ENCODE peak calls at places on chromosomes 12 and 14, in seven cellular contexts. X is IMR-90, I is A549, S is SK-N-SH, A is GM12878, T is H1, U is K562. H is an unnamed sample.

GRCh38 chr14:33754264-33754663 is 196.6 kb downstream of the EGLN3 start:
- DNase-seq in X (no peak), T (no peak), I (no peak), U (no peak), A (no peak), S (no peak), H (no peak)

GRCh38 chr12:87274594-87275245 is 754.5 kb downstream of the C12orf50 start:
- DNase-seq in U (peak), T (no peak), A (no peak), I (peak), X (peak), S (peak), H (no peak)

GRCh38 chr14:47240755-47241437 is 434.5 kb downstream of the MDGA2 start:
- DNase-seq in I (no peak), U (no peak), X (no peak), A (no peak), S (no peak), T (no peak), H (no peak)

GRCh38 chr14:84006643-84007137 is 1523.3 kb upstream of the FLRT2 start:
- DNase-seq in T (no peak), U (no peak), S (no peak), A (no peak), X (no peak), I (no peak), H (no peak)

GRCh38 chr12:124441443-124442190 is 125.8 kb downstream of the NCOR2 start:
- DNase-seq in X (peak), I (no peak), T (no peak), S (no peak), U (peak), A (no peak), H (no peak)

GRCh38 chr14:57865450-57866198 is at the start of gene SLC35F4:
- DNase-seq in X (no peak), S (peak), U (peak), A (no peak), T (peak), I (no peak), H (no peak)

GRCh38 chr12:13900718-13901117 is 80.7 kb downstream of the GRIN2B start:
- DNase-seq in U (no peak), A (no peak), X (no peak), T (no peak), S (no peak), I (no peak), H (no peak)

GRCh38 chr12:67042697-67043131 is 226.4 kb upstream of the CAND1 start:
- DNase-seq in T (no peak), I (peak), S (no peak), A (no peak), X (peak), U (no peak), H (no peak)

GRCh38 chr14:80269338-80269935 is 58.1 kb upstream of the DIO2 start:
- DNase-seq in A (no peak), X (peak), T (no peak), S (no peak), U (no peak), I (peak), H (no peak)

GRCh38 chr12:76790564-76791552 is 26.9 kb downstream of the ZDHHC17 start:
- DNase-seq in A (no peak), T (no peak), X (peak), I (peak), U (peak), S (peak), H (peak)

GRCh38 chr12:32777159-32777558 is 21.5 kb upstream of the YARS2 start:
- DNase-seq in A (no peak), I (no peak), X (no peak), S (no peak), T (no peak), U (no peak), H (no peak)

GRCh38 chr14:58026967-58027366 is 125.0 kb downstream of the ARMH4 start:
- DNase-seq in S (no peak), X (no peak), I (no peak), A (no peak), U (no peak), T (no peak), H (no peak)

GRCh38 chr14:99357856-99358390 is 85.9 kb upstream of the BCL11B start:
- DNase-seq in A (no peak), S (no peak), I (no peak), U (no peak), X (no peak), T (no peak), H (no peak)

DNA sequence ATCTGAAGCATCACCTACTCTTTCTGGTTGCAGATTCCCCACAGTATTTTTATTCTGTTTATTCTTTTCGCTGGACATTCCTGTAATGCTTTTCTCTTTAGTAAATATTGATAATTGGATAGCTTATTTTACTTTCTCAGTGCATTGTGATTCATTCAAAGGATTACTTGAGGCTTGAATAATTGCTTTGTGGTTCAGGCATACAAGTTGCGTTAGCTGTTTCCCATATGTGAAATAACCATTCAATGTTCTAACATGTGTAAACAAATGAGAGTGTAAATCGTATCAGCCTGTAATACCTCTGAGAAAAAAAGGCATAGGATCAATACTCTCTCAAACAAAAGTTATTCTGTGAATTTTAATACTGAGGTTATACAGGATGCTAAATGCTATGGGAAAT is 1004.2 kb upstream of the SEL1L start:
- DNase-seq in S (no peak), X (no peak), T (no peak), U (no peak), I (no peak), A (no peak), H (no peak)
- TF ChIP-seq RFX5 in S (no peak), X (no peak), T (no peak), U (no peak), I (no peak), A (no peak), H (no peak)

GRCh38 chr14:96237641-96238040 is 18.4 kb upstream of the BDKRB1 start:
- DNase-seq in A (no peak), T (no peak), U (no peak), S (no peak), X (no peak), I (no peak), H (no peak)

GRCh38 chr14:96239759-96240158 is 16.3 kb upstream of the BDKRB1 start:
- DNase-seq in A (no peak), X (no peak), T (no peak), S (no peak), U (no peak), I (peak), H (no peak)

GRCh38 chr14:96235426-96235825 is 20.6 kb upstream of the BDKRB1 start:
- DNase-seq in T (no peak), S (no peak), A (no peak), I (no peak), X (no peak), U (no peak), H (no peak)

GRCh38 chr14:96240641-96241040 is 15.4 kb upstream of the BDKRB1 start:
- DNase-seq in U (no peak), X (no peak), T (no peak), A (no peak), I (no peak), S (no peak), H (no peak)

DNA sequence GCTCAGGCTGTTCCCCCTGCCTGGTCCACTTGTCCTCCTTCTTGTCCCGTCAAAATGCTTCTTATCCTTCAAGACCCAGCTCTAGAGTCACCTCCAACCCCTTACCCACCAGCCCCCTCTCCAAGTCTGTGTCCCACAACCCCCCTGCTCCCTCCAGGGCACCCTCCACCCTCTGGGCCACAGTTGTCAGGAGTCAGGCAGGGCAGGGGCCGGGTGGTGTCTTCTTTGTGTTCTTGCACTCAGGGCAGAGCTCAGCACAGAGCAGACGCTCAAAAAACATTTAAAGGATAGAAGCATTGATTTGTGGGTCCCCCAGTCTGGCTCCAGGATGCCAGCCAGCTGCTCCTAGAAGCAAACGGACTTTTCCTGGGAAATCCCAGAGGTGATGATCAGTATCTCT is 17.3 kb upstream of the BDKRB1 start:
- DNase-seq in I (no peak), S (no peak), A (no peak), X (no peak), U (no peak), T (no peak), H (no peak)
- TF ChIP-seq RFX5 in I (no peak), S (no peak), A (no peak), X (no peak), U (no peak), T (no peak), H (no peak)

DNA sequence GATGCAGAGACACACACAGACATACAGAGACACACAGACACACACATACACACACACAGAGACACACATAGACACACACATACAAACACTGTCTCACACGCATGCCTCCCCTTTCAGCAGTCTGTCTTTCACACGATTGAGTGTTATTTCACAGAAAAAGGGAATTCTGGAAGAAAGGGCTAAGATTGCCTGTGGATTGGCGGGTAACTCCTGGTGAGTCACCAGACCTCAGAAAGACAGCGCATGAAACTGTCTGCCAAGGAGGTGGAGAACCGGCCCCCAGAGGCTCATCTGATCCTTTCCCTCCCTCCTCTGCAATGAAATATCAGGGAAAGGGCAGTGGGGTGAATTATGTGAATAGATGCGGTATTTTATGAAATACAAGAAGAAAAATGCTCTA is 127.2 kb upstream of the GSC start:
- DNase-seq in S (no peak), A (no peak), T (no peak), U (no peak), I (no peak), X (no peak), H (no peak)
- TF ChIP-seq RFX5 in S (no peak), A (no peak), T (no peak), U (no peak), I (no peak), X (no peak), H (no peak)

GRCh38 chr14:63134801-63135200 is 69.4 kb upstream of the RHOJ start:
- DNase-seq in U (peak), T (no peak), I (peak), S (peak), X (peak), A (no peak), H (no peak)
- TF ChIP-seq RFX5 in U (no peak), T (no peak), I (no peak), S (no peak), X (no peak), A (no peak), H (no peak)

GRCh38 chr14:74954232-74954946 is 1.0 kb downstream of the PGF start:
- DNase-seq in A (no peak), I (no peak), S (peak), U (peak), X (no peak), T (no peak), H (peak)
- TF ChIP-seq RFX5 in A (no peak), I (no peak), S (no peak), U (no peak), X (no peak), T (no peak), H (no peak)

DNA sequence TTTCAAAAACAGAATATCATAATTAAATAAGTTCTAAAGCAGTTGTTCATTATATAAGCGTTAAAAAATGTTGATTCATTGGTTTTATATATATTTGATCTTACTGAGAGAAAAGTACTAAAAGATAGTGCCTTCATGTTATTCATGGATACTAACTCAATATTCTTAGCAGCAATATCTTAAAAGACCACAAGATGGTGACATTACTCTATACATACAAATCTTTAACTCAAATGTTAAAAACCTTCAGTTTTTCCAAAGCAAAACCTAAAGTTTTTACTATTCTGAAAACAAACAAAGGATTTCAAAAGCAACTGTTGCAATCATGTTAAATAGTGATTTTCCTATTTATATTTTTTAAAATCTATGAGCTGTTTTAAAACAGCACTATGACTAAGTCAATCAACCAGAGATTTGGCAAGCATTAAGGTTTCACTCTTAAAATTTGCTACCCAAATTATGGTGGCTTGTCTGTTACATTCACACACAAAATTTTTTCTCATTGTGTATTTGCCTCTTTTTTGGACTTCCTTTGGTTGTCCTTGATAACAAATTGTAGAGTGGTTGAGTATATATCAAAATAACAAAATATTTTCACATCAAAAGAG is 50.1 kb upstream of the RERGL start:
- DNase-seq in I (peak), U (peak), S (no peak), A (no peak), T (no peak), X (peak), H (peak)
- TF ChIP-seq RFX5 in I (no peak), U (no peak), S (no peak), A (no peak), T (no peak), X (no peak), H (no peak)